ENCODE peak calls at places on chromosomes 16 and 17, in seven cellular contexts. E is NT2/D1, G is lung microvascular endothelial cell, S is GM12865, Y is epithelial cell of esophagus, K is psoas muscle, H is cardiac muscle cell. C is an unnamed sample.

GRCh38 chr16:23362460-23363317 is 60.6 kb downstream of the SCNN1B start:
- DNase-seq in E (no peak), G (peak; percentile 97), S (no peak), Y (peak; percentile 9), K (no peak), H (no peak), C (no peak)

GRCh38 chr16:1308036-1308976 is 1.1 kb upstream of the UBE2I start:
- DNase-seq in E (no peak), G (no peak), S (no peak), Y (peak; percentile 60), K (no peak), H (no peak), C (no peak)

GRCh38 chr17:5000237-5000639 is 2.5 kb downstream of the KIF1C start:
- DNase-seq in E (no peak), G (peak; percentile 44), S (no peak), Y (no peak), K (peak; percentile 95), H (peak; percentile 54), C (no peak)

GRCh38 chr17:59002848-59003247 is 103.8 kb downstream of the TRIM37 start:
- DNase-seq in E (no peak), G (no peak), S (no peak), Y (peak; percentile 59), K (no peak), H (no peak), C (no peak)

GRCh38 chr16:4381935-4382794 is 10.5 kb downstream of the VASN start:
- DNase-seq in E (no peak), G (no peak), S (no peak), Y (no peak), K (peak; percentile 17), H (no peak), C (no peak)

GRCh38 chr17:80389011-80389995 is 25.7 kb upstream of the ENDOV start:
- DNase-seq in E (no peak), G (no peak), S (no peak), Y (no peak), K (no peak), H (no peak), C (no peak)

GRCh38 chr16:62950351-62950750 is 914.1 kb upstream of the CDH8 start:
- DNase-seq in E (no peak), G (no peak), S (no peak), Y (no peak), K (no peak), H (no peak), C (no peak)

GRCh38 chr17:7873051-7873450 is 15.2 kb downstream of the CYB5D1 start:
- DNase-seq in E (no peak), G (no peak), S (peak; percentile 24), Y (no peak), K (no peak), H (peak; percentile 50), C (no peak)

GRCh38 chr17:45923511-45924268 is 29.3 kb downstream of the MAPT start:
- DNase-seq in E (no peak), G (no peak), S (no peak), Y (no peak), K (no peak), H (no peak), C (no peak)

GRCh38 chr16:88558457-88559442 is 11.5 kb upstream of the ZC3H18 start:
- DNase-seq in E (no peak), G (peak; percentile 67), S (peak; percentile 71), Y (peak; percentile 28), K (peak; percentile 79), H (peak; percentile 78), C (peak; percentile 70)

GRCh38 chr16:48612621-48613020 is 2.6 kb upstream of the N4BP1 start:
- DNase-seq in E (no peak), G (no peak), S (peak; percentile 38), Y (no peak), K (no peak), H (no peak), C (no peak)

GRCh38 chr17:42670925-42671657 is 5.7 kb downstream of the PLEKHH3 start:
- DNase-seq in E (no peak), G (no peak), S (no peak), Y (no peak), K (no peak), H (no peak), C (no peak)

GRCh38 chr16:85755929-85756768 is 5.3 kb upstream of the C16orf74 start:
- DNase-seq in E (no peak), G (no peak), S (peak; percentile 86), Y (no peak), K (no peak), H (no peak), C (no peak)

GRCh38 chr16:74710401-74710800 is 9.7 kb upstream of the MLKL start:
- DNase-seq in E (no peak), G (no peak), S (no peak), Y (no peak), K (no peak), H (no peak), C (no peak)

GRCh38 chr16:65772134-65772732 is 594.3 kb upstream of the CDH5 start:
- DNase-seq in E (peak; percentile 70), G (no peak), S (no peak), Y (no peak), K (no peak), H (peak; percentile 33), C (no peak)

GRCh38 chr16:84737192-84737591 is 37.4 kb downstream of the USP10 start:
- DNase-seq in E (no peak), G (no peak), S (no peak), Y (no peak), K (no peak), H (no peak), C (no peak)

GRCh38 chr16:77951788-77952187 is 70.6 kb upstream of the CLEC3A start:
- DNase-seq in E (no peak), G (peak; percentile 27), S (peak; percentile 69), Y (peak; percentile 20), K (no peak), H (peak; percentile 49), C (peak; percentile 30)

GRCh38 chr17:71055128-71055527 is 885.8 kb downstream of the KCNJ2 start:
- DNase-seq in E (no peak), G (no peak), S (no peak), Y (peak; percentile 18), K (no peak), H (no peak), C (no peak)

GRCh38 chr16:54930034-54930938 is at the start of gene IRX5:
- DNase-seq in E (peak; percentile 86), G (peak; percentile 94), S (peak; percentile 54), Y (peak; percentile 99), K (peak; percentile 80), H (peak; percentile 97), C (peak; percentile 80)

C was measured in HEK293T.